ENCODE peak calls at places on chromosome 10, in six cellular contexts. I, L, P, G, V and X are unnamed samples.

GRCh38 chr10:72899545-72899944 is 6.0 kb downstream of the OIT3 start:
- DNase-seq in G (no peak), P (no peak), V (no peak), L (no peak), I (no peak), X (no peak)

GRCh38 chr10:78966182-78966787 is 102.5 kb upstream of the ZMIZ1 start:
- DNase-seq in I (no peak), P (no peak), L (no peak), G (no peak), V (no peak), X (no peak)

GRCh38 chr10:103448751-103449150 is 3.4 kb downstream of the CALHM2 start:
- DNase-seq in I (no peak), L (no peak), P (no peak), V (no peak), G (no peak), X (no peak)

GRCh38 chr10:35606423-35606822 is 1.3 kb downstream of the GJD4 start:
- DNase-seq in I (no peak), P (no peak), L (no peak), V (no peak), G (no peak), X (no peak)

GRCh38 chr10:10792681-10793080 is 225.0 kb upstream of the CELF2 start:
- DNase-seq in V (no peak), G (no peak), P (no peak), L (no peak), I (no peak), X (no peak)

GRCh38 chr10:14385591-14386201 is 55.0 kb upstream of the FRMD4A start:
- DNase-seq in G (no peak), P (no peak), I (no peak), V (no peak), L (no peak), X (no peak)

GRCh38 chr10:93074137-93074596 is 474 bp downstream of the CYP26A1 start:
- DNase-seq in L (no peak), I (no peak), V (no peak), P (no peak), G (peak), X (peak)

GRCh38 chr10:14605231-14605925 is 169.3 kb downstream of the FAM107B start:
- DNase-seq in P (peak), L (no peak), I (peak), V (no peak), G (no peak), X (no peak)

GRCh38 chr10:121579656-121580055 is 18.6 kb downstream of the FGFR2 start:
- DNase-seq in I (no peak), V (no peak), G (no peak), L (no peak), P (no peak), X (no peak)

GRCh38 chr10:111822661-111823060 is 360.9 kb downstream of the GPAM start:
- DNase-seq in V (no peak), G (no peak), L (no peak), I (no peak), P (no peak), X (no peak)

GRCh38 chr10:60479305-60480020 is 89.8 kb upstream of the ANK3 start:
- DNase-seq in I (no peak), G (no peak), V (no peak), L (no peak), P (no peak), X (no peak)

GRCh38 chr10:129031233-129032150 is 435.5 kb upstream of the MGMT start:
- DNase-seq in I (peak), V (peak), G (peak), P (no peak), L (peak), X (peak)

GRCh38 chr10:22833781-22834180 is 94.1 kb upstream of the ARMC3 start:
- DNase-seq in P (no peak), V (no peak), G (no peak), I (no peak), L (no peak), X (no peak)

GRCh38 chr10:78337646-78338391 is 304.2 kb downstream of the RPS24 start:
- DNase-seq in P (no peak), G (no peak), I (no peak), L (peak), V (no peak), X (no peak)

GRCh38 chr10:84541289-84541637 is 212.9 kb downstream of the CCSER2 start:
- DNase-seq in G (no peak), L (no peak), P (no peak), I (peak), V (no peak), X (no peak)

GRCh38 chr10:93030409-93030808 is 30.2 kb upstream of the CYP26C1 start:
- DNase-seq in I (peak), G (no peak), L (no peak), V (no peak), P (no peak), X (no peak)

GRCh38 chr10:73819513-73820093 is 8.2 kb upstream of the NDST2 start:
- DNase-seq in P (no peak), L (peak), G (no peak), V (peak), I (no peak), X (no peak)

GRCh38 chr10:43012578-43012977 is 64.3 kb upstream of the RET start:
- DNase-seq in L (peak), G (no peak), P (no peak), V (no peak), I (no peak), X (no peak)

GRCh38 chr10:62961951-62962523 is 145.9 kb upstream of the EGR2 start:
- DNase-seq in I (no peak), P (no peak), V (no peak), G (no peak), L (no peak), X (no peak)

GRCh38 chr10:51422311-51423120 is 276.9 kb downstream of the CSTF2T start:
- DNase-seq in V (peak), L (peak), G (peak), I (peak), P (peak), X (no peak)

GRCh38 chr10:126749030-126749655 is 78.7 kb upstream of the C10orf90 start:
- DNase-seq in V (peak), I (peak), P (no peak), L (peak), G (peak), X (peak)

GRCh38 chr10:86733260-86733671 is 23.2 kb upstream of the BMPR1A start:
- DNase-seq in I (no peak), L (no peak), P (no peak), V (no peak), G (no peak), X (no peak)

GRCh38 chr10:13787015-13787421 is 200.3 kb downstream of the PRPF18 start:
- DNase-seq in V (no peak), G (peak), P (peak), I (no peak), L (no peak), X (peak)

GRCh38 chr10:13118784-13119133 is 18.8 kb downstream of the OPTN start:
- DNase-seq in L (no peak), I (no peak), V (no peak), P (no peak), G (no peak), X (no peak)

GRCh38 chr10:119429771-119430170 is 112.7 kb downstream of the RGS10 start:
- DNase-seq in L (no peak), P (no peak), I (no peak), G (no peak), V (no peak), X (no peak)

GRCh38 chr10:114638874-114639625 is 19.0 kb downstream of the ABLIM1 start:
- DNase-seq in V (no peak), L (no peak), G (no peak), P (peak), I (no peak), X (no peak)

GRCh38 chr10:66519616-66520015 is 406.2 kb upstream of the LRRTM3 start:
- DNase-seq in L (no peak), G (no peak), I (no peak), P (no peak), V (no peak), X (no peak)

GRCh38 chr10:83706952-83707582 is 432.2 kb upstream of the GHITM start:
- DNase-seq in I (no peak), G (no peak), L (no peak), V (no peak), P (no peak), X (no peak)

GRCh38 chr10:59244871-59245270 is 68.4 kb downstream of the PHYHIPL start:
- DNase-seq in V (no peak), I (no peak), P (no peak), L (no peak), G (no peak), X (no peak)
- TF ChIP-seq TAF1 in V (no peak), I (no peak), P (no peak), L (no peak), G (no peak), X (no peak)

DNA sequence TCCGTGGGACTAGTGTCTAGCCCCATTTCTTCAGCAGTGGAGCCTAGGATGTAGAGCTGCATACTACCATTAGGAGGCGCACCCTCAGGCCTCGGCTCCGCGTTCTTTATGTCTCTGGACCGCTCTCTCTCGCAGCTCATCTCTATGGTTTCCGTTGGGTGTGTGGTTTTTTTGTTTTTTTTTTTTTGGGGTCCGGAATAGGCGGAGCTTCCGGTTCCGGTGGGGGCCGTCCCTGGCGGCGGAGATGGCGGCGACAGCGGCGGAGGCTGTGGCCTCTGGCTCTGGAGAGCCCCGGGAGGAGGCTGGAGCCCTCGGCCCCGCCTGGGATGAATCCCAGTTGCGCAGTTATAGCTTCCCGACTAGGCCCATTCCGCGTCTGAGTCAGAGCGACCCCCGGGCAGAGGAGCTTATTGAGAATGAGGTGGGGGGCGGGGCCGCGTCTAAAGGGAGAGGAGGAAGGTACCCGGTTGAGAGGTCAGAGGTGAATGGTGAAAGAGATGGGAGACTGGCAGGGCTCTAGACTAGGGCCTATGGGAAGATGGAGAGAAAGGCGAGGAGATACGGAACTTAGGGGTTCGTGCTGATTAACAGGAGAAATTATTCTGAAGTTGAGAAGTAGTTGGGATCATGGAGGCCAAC is at the start of gene HIF1AN:
- DNase-seq in I (peak), L (peak), P (peak), V (peak), G (peak), X (peak)
- TF ChIP-seq POLR2A in I (peak), L (peak), P (peak), V (peak), G (peak), X (peak)

DNA sequence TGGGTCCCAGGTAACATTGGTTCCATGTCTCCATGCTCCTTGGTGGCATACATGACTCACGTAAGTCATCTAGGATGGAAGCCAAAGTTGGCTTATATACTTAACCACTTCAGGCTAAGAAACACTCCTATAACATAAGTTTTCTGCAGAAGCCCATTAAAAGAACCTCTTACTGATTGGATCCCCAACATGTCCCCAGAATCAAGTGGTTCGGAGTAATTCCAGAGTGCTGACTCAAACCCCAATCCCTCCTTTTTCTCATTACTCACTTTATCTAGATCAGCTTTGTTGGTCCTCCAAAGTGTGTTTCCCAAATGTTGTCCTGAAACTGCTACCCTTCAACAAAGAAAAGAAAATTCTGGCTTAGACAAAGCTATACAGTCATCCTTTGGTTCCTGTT is 10.1 kb upstream of the ATOH7 start:
- DNase-seq in P (no peak), I (no peak), G (no peak), L (no peak), V (no peak), X (no peak)
- TF ChIP-seq TAF1 in P (no peak), I (no peak), G (no peak), L (no peak), V (no peak), X (no peak)

DNA sequence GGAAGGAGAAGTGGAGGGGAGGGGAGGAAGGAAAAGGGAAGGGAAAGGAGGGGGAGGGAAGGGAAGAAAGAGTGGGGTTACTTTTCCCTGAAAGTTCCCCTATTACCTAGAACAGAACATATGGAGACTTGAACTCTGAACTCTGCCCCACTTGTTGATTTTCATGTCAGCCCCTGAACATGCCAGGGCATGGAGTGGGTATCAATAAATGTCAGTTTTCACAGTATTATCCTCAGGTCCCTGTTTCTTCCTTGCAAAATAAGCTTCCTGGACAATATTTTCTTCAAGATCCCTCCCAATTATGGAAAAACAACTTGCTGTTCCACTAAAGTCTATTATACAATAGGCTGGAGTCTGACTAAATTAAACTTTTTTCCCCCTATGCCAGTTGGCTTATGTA is 46.9 kb upstream of the LYZL1 start:
- DNase-seq in P (no peak), G (no peak), L (no peak), V (no peak), I (no peak), X (no peak)
- TF ChIP-seq POLR2A in P (no peak), G (no peak), L (no peak), V (no peak), I (no peak), X (no peak)

GRCh38 chr10:105793071-105793470 is 1152.0 kb downstream of the SORCS3 start:
- DNase-seq in V (no peak), I (no peak), G (no peak), L (no peak), P (no peak), X (no peak)
- TF ChIP-seq TAF1 in V (no peak), I (no peak), G (no peak), L (no peak), P (no peak), X (no peak)

GRCh38 chr10:80536361-80536835 is 1.3 kb upstream of the SH2D4B start:
- DNase-seq in V (no peak), P (no peak), I (no peak), L (no peak), G (no peak), X (no peak)
- TF ChIP-seq POLR2A in V (no peak), P (no peak), I (no peak), L (no peak), G (no peak), X (no peak)

GRCh38 chr10:80412521-80412920 is 4.2 kb downstream of the PRXL2A start:
- DNase-seq in V (no peak), P (no peak), L (no peak), G (no peak), I (no peak), X (no peak)
- TF ChIP-seq TAF1 in V (no peak), P (no peak), L (no peak), G (no peak), I (no peak), X (no peak)

DNA sequence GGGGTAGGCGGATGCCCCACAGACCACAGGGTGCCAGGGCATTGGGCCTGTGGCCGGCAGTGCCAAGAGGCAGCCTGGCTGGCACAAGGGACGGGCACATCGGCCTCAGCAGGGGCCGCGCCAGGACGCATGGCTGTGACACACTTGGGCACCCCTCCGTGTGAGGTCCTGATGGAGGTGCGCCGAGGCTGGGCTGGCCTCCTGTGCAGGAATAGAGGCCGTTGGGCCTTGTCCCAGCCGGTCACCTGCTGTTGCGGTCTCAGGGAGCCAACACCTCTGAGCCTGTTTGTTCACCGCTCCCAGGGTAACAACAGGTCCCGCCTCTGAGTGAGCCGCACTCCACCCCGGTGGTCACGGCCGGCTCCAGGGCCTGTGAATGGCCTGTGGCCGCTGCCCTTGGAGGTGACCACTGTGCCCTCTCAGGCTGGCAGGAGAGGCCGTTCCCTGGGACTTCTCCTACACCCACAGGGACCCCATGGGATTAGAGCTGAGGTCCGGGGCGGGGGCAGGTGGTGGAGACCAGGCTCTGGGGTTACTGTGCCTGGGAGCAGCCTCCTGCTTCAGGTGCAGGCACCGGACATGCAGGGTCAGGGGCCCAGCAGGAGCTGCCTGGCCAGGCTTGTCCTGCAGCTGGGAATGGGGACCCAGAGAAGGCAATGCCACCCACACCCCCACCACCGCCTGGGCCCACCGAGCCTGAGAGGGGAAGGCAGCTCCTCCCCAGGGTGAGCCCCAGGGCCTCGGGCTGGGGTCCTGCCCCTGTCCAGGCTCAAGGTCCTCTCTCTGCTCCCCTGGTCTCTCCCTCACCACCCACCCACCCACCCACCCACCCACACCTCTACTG is 12.0 kb downstream of the PWWP2B start:
- DNase-seq in P (no peak), I (no peak), L (no peak), V (no peak), G (no peak), X (no peak)
- TF ChIP-seq POLR2A in P (no peak), I (no peak), L (no peak), V (no peak), G (no peak), X (no peak)